ENCODE peak calls at places on chromosome 6, in ten cellular contexts. H, F, A, P, C, O, S, K, U and G are unnamed samples.

GRCh38 chr6:72182337-72183246 is 296.2 kb downstream of the RIMS1 start:
- DNase-seq in H (no peak), F (peak; percentile 18), A (no peak), P (peak; percentile 43), C (peak; percentile 77), O (peak; percentile 90), S (peak; percentile 84), K (no peak), U (peak; percentile 55), G (peak; percentile 4)

GRCh38 chr6:12962529-12962928 is 246.0 kb downstream of the PHACTR1 start:
- DNase-seq in H (no peak), F (no peak), A (no peak), P (no peak), C (no peak), O (peak; percentile 26), S (no peak), K (no peak), U (no peak), G (peak; percentile 38)

GRCh38 chr6:122702846-122703245 is 76.7 kb upstream of the FABP7 start:
- DNase-seq in H (no peak), F (peak; percentile 57), A (no peak), P (no peak), C (no peak), O (no peak), S (no peak), K (no peak), U (no peak), G (peak; percentile 23)

GRCh38 chr6:32885698-32886286 is 31.8 kb downstream of the PSMB9 start:
- DNase-seq in H (peak; percentile 87), F (peak; percentile 88), A (no peak), P (peak; percentile 80), C (no peak), O (no peak), S (no peak), K (no peak), U (no peak), G (peak; percentile 84)

GRCh38 chr6:113047148-113047547 is 700.0 kb downstream of the RFPL4B start:
- DNase-seq in H (peak; percentile 62), F (peak; percentile 72), A (peak; percentile 23), P (peak; percentile 63), C (no peak), O (no peak), S (no peak), K (no peak), U (no peak), G (peak; percentile 78)

GRCh38 chr6:6596929-6597328 is 8.4 kb downstream of the LY86 start:
- DNase-seq in H (no peak), F (no peak), A (no peak), P (no peak), C (no peak), O (no peak), S (no peak), K (no peak), U (no peak), G (no peak)

GRCh38 chr6:79631800-79632172 is 657 bp downstream of the SH3BGRL2 start:
- DNase-seq in H (no peak), F (peak; percentile 7), A (no peak), P (no peak), C (no peak), O (no peak), S (no peak), K (no peak), U (no peak), G (no peak)

GRCh38 chr6:31462026-31462963 is 35.6 kb upstream of the MICB start:
- DNase-seq in H (peak; percentile 16), F (peak; percentile 29), A (no peak), P (no peak), C (no peak), O (no peak), S (no peak), K (no peak), U (no peak), G (peak; percentile 64)

GRCh38 chr6:85278456-85279035 is 171.3 kb upstream of the NT5E start:
- DNase-seq in H (no peak), F (no peak), A (no peak), P (no peak), C (no peak), O (no peak), S (no peak), K (no peak), U (no peak), G (no peak)

GRCh38 chr6:11341867-11342266 is 109.4 kb upstream of the NEDD9 start:
- DNase-seq in H (peak; percentile 41), F (peak; percentile 20), A (no peak), P (no peak), C (no peak), O (no peak), S (no peak), K (no peak), U (no peak), G (peak; percentile 61)

GRCh38 chr6:166112580-166112979 is 55.1 kb downstream of the TBXT start:
- DNase-seq in H (peak; percentile 61), F (no peak), A (no peak), P (peak; percentile 88), C (no peak), O (no peak), S (no peak), K (no peak), U (peak; percentile 46), G (peak; percentile 75)

GRCh38 chr6:121594053-121594452 is 158.6 kb downstream of the GJA1 start:
- DNase-seq in H (no peak), F (no peak), A (no peak), P (no peak), C (no peak), O (no peak), S (no peak), K (no peak), U (no peak), G (no peak)
- H3K4me3 ChIP-seq in H (no peak overlapping the region), F (no peak overlapping the region), A (no peak overlapping the region), P (no peak overlapping the region), C (no peak overlapping the region), O (no peak overlapping the region), S (no peak overlapping the region), K (no peak overlapping the region), U (no peak overlapping the region), G (no peak overlapping the region)

DNA sequence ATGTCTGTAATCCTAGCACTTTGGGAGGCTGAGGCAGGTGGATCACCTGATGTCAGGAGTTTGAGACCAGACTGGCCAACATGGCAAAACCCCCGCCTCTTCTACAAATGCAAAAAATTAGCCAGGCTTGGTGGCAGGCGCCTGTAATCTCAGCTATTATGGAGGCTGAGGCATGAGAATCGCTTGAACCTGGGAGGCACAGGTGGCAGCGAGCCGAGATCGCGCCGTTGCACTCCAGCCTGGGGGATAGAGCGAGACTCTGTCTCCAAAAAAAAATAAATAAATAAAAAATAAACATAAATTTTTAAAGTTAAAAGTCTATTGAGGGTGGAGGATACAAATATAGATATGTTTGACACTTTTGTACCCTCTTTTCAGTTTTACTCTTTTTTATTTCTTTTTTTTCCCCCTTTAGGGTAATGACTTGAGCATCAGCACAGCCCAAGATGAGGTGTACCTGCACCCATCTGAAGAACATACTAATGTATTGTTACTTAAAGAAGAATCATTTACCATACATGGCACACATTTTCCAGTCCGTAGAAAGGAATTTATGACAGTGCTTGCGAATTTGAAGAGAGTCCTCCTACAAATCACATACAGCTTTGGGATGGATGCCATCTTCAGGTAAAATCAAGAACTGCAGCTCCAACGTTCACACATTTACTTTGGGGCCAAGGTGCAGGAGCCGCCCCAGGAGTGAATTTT is 368.9 kb downstream of the LAMA2 start:
- DNase-seq in H (peak; percentile 84), F (peak; percentile 78), A (peak; percentile 32), P (peak; percentile 75), C (peak; percentile 44), O (no peak), S (no peak), K (no peak), U (no peak), G (peak; percentile 75)
- TF ChIP-seq CTCF in H (peak; percentile 91), F (peak; percentile 88), A (peak; percentile 86), P (peak; percentile 78), C (peak; percentile 77), O (peak; percentile 23), S (peak; percentile 86), K (peak; percentile 82), U (peak; percentile 88), G (peak; percentile 89)

GRCh38 chr6:148509152-148509571 is 166.5 kb downstream of the SASH1 start:
- DNase-seq in H (peak; percentile 76), F (peak; percentile 64), A (no peak), P (peak; percentile 69), C (no peak), O (no peak), S (no peak), K (no peak), U (no peak), G (peak; percentile 68)

GRCh38 chr6:148502773-148503135 is 160.1 kb downstream of the SASH1 start:
- DNase-seq in H (no peak), F (no peak), A (no peak), P (no peak), C (no peak), O (no peak), S (no peak), K (no peak), U (no peak), G (no peak)

GRCh38 chr6:148508401-148509151 is 165.9 kb downstream of the SASH1 start:
- DNase-seq in H (peak; percentile 81), F (peak; percentile 72), A (no peak), P (peak; percentile 81), C (no peak), O (no peak), S (no peak), K (no peak), U (no peak), G (peak; percentile 93)

GRCh38 chr6:148509789-148510581 is 167.3 kb downstream of the SASH1 start:
- DNase-seq in H (peak; percentile 98), F (peak; percentile 100), A (peak; percentile 95), P (peak; percentile 98), C (no peak), O (no peak), S (no peak), K (peak; percentile 61), U (peak; percentile 54), G (peak; percentile 99)

GRCh38 chr6:148507774-148508173 is 165.1 kb downstream of the SASH1 start:
- DNase-seq in H (peak; percentile 54), F (peak; percentile 79), A (no peak), P (peak; percentile 59), C (no peak), O (no peak), S (no peak), K (no peak), U (no peak), G (peak; percentile 97)
- H3K4me3 ChIP-seq in H (peak overlapping the region; percentile 82), F (peak overlapping the region; percentile 42), A (peak overlapping the region; percentile 62), P (no peak overlapping the region), C (no peak overlapping the region), O (no peak overlapping the region), S (peak overlapping the region; percentile 48), K (peak overlapping the region; percentile 32), U (peak overlapping the region; percentile 62), G (peak overlapping the region; percentile 67)

GRCh38 chr6:108947114-108947854 is 99.1 kb downstream of the ARMC2 start:
- DNase-seq in H (peak; percentile 86), F (peak; percentile 89), A (peak; percentile 20), P (peak; percentile 83), C (no peak), O (no peak), S (no peak), K (peak; percentile 43), U (no peak), G (peak; percentile 94)
- TF ChIP-seq CTCF in H (no peak), F (no peak), A (no peak), P (no peak), C (no peak), O (no peak), S (no peak), K (no peak), U (no peak), G (no peak)

DNA sequence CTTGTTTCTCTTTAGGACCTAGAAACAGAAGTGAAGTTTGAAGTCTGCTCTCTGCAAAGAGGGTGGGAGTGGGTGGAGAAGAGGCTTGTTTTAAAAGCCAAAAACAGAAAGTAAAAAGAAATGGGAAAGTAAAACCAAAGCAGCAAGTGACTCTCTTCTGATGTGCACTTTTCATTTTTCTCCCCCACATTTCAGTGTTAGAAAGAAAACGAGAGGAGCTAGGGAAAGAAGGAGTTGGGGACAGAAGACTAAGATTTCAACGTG is 1.3 kb downstream of the C6orf141 start:
- DNase-seq in H (no peak), F (no peak), A (no peak), P (no peak), C (no peak), O (no peak), S (no peak), K (no peak), U (no peak), G (no peak)
- H3K4me3 ChIP-seq in H (peak overlapping the region; percentile 55), F (peak overlapping the region; percentile 24), A (no peak overlapping the region), P (peak overlapping the region; percentile 51), C (peak overlapping the region; percentile 57), O (peak overlapping the region; percentile 26), S (peak overlapping the region; percentile 42), K (no peak overlapping the region), U (peak overlapping the region; percentile 46), G (peak overlapping the region; percentile 52)